ENCODE peak calls at places on chromosomes 7 and 10, in six cellular contexts. One of them, this sample, is unnamed.
A peak's percentile ranks its signal among the peaks of the same experiment; 100 is the strongest.

GRCh38 chr7:95006010-95006409 is 98.6 kb downstream of the PPP1R9A start:
- DNase-seq in cardiac muscle cell: no peak
- DNase-seq in lung: no peak
- DNase-seq in effector memory CD4-positive, alpha-beta T cell: no peak
- DNase-seq in Caco-2: no peak
- DNase-seq in lower lobe of right lung: no peak
- DNase-seq in this sample: no peak

GRCh38 chr10:1377756-1378397 is 321.7 kb downstream of the WDR37 start:
- DNase-seq in cardiac muscle cell: no peak
- DNase-seq in lung: no peak
- DNase-seq in effector memory CD4-positive, alpha-beta T cell: no peak
- DNase-seq in Caco-2: no peak
- DNase-seq in lower lobe of right lung: no peak
- DNase-seq in this sample: no peak

GRCh38 chr7:152459724-152460251 is 24.0 kb upstream of the KMT2C start:
- DNase-seq in cardiac muscle cell: no peak
- DNase-seq in lung: no peak
- DNase-seq in effector memory CD4-positive, alpha-beta T cell: no peak
- DNase-seq in Caco-2: no peak
- DNase-seq in lower lobe of right lung: peak; percentile 60
- DNase-seq in this sample: no peak

GRCh38 chr7:140611641-140612040 is 29.0 kb downstream of the DENND2A start:
- DNase-seq in cardiac muscle cell: peak; percentile 63
- DNase-seq in lung: no peak
- DNase-seq in effector memory CD4-positive, alpha-beta T cell: no peak
- DNase-seq in Caco-2: no peak
- DNase-seq in lower lobe of right lung: no peak
- DNase-seq in this sample: no peak

GRCh38 chr10:132904814-132905649 is 37.3 kb downstream of the CFAP46 start:
- DNase-seq in cardiac muscle cell: no peak
- DNase-seq in lung: no peak
- DNase-seq in effector memory CD4-positive, alpha-beta T cell: no peak
- DNase-seq in Caco-2: no peak
- DNase-seq in lower lobe of right lung: no peak
- DNase-seq in this sample: no peak

GRCh38 chr7:100914879-100915442 is 19.3 kb upstream of the ACHE start:
- DNase-seq in cardiac muscle cell: no peak
- DNase-seq in lung: no peak
- DNase-seq in effector memory CD4-positive, alpha-beta T cell: no peak
- DNase-seq in Caco-2: no peak
- DNase-seq in lower lobe of right lung: no peak
- DNase-seq in this sample: no peak

GRCh38 chr10:125005312-125006187 is 63.6 kb downstream of the ZRANB1 start:
- DNase-seq in cardiac muscle cell: no peak
- DNase-seq in lung: no peak
- DNase-seq in effector memory CD4-positive, alpha-beta T cell: no peak
- DNase-seq in Caco-2: no peak
- DNase-seq in lower lobe of right lung: peak; percentile 28
- DNase-seq in this sample: no peak

GRCh38 chr10:133274751-133275682 is 1.7 kb downstream of the ADAM8 start:
- DNase-seq in cardiac muscle cell: no peak
- DNase-seq in lung: no peak
- DNase-seq in effector memory CD4-positive, alpha-beta T cell: peak; percentile 81
- DNase-seq in Caco-2: peak; percentile 73
- DNase-seq in lower lobe of right lung: peak; percentile 67
- DNase-seq in this sample: peak; percentile 80

GRCh38 chr10:21604651-21605050 is 70.6 kb downstream of the MLLT10 start:
- DNase-seq in cardiac muscle cell: no peak
- DNase-seq in lung: no peak
- DNase-seq in effector memory CD4-positive, alpha-beta T cell: no peak
- DNase-seq in Caco-2: no peak
- DNase-seq in lower lobe of right lung: no peak
- DNase-seq in this sample: no peak

GRCh38 chr7:7969306-7970112 is 913 bp downstream of the GLCCI1 start:
- DNase-seq in cardiac muscle cell: peak; percentile 40
- DNase-seq in lung: peak; percentile 54
- DNase-seq in effector memory CD4-positive, alpha-beta T cell: peak; percentile 22
- DNase-seq in Caco-2: peak; percentile 58
- DNase-seq in lower lobe of right lung: peak; percentile 62
- DNase-seq in this sample: peak; percentile 68

GRCh38 chr7:56157238-56157790 is 41.1 kb upstream of the NUPR2 start:
- DNase-seq in cardiac muscle cell: no peak
- DNase-seq in lung: no peak
- DNase-seq in effector memory CD4-positive, alpha-beta T cell: no peak
- DNase-seq in Caco-2: no peak
- DNase-seq in lower lobe of right lung: no peak
- DNase-seq in this sample: no peak

GRCh38 chr7:43666938-43667337 is 62.4 kb downstream of the COA1 start:
- DNase-seq in cardiac muscle cell: peak; percentile 51
- DNase-seq in lung: no peak
- DNase-seq in effector memory CD4-positive, alpha-beta T cell: no peak
- DNase-seq in Caco-2: no peak
- DNase-seq in lower lobe of right lung: no peak
- DNase-seq in this sample: no peak

GRCh38 chr7:87316846-87317545 is 28.5 kb upstream of the CROT start:
- DNase-seq in cardiac muscle cell: peak; percentile 73
- DNase-seq in lung: no peak
- DNase-seq in effector memory CD4-positive, alpha-beta T cell: no peak
- DNase-seq in Caco-2: no peak
- DNase-seq in lower lobe of right lung: no peak
- DNase-seq in this sample: no peak

GRCh38 chr7:127983804-127984332 is 47.4 kb downstream of the LRRC4 start:
- DNase-seq in cardiac muscle cell: peak; percentile 7
- DNase-seq in lung: no peak
- DNase-seq in effector memory CD4-positive, alpha-beta T cell: no peak
- DNase-seq in Caco-2: peak; percentile 19
- DNase-seq in lower lobe of right lung: no peak
- DNase-seq in this sample: no peak

GRCh38 chr7:139675127-139676110 is 102.4 kb downstream of the HIPK2 start:
- DNase-seq in cardiac muscle cell: no peak
- DNase-seq in lung: no peak
- DNase-seq in effector memory CD4-positive, alpha-beta T cell: no peak
- DNase-seq in Caco-2: no peak
- DNase-seq in lower lobe of right lung: no peak
- DNase-seq in this sample: no peak

GRCh38 chr10:49679480-49679893 is at the start of gene C10orf53:
- DNase-seq in cardiac muscle cell: peak; percentile 85
- DNase-seq in lung: no peak
- DNase-seq in effector memory CD4-positive, alpha-beta T cell: no peak
- DNase-seq in Caco-2: no peak
- DNase-seq in lower lobe of right lung: peak; percentile 47
- DNase-seq in this sample: no peak

GRCh38 chr7:140214075-140214684 is 37.4 kb upstream of the KDM7A start:
- DNase-seq in cardiac muscle cell: peak; percentile 77
- DNase-seq in lung: peak; percentile 50
- DNase-seq in effector memory CD4-positive, alpha-beta T cell: no peak
- DNase-seq in Caco-2: no peak
- DNase-seq in lower lobe of right lung: peak; percentile 55
- DNase-seq in this sample: no peak

GRCh38 chr10:56823849-56824248 is 462.8 kb upstream of the ZWINT start:
- DNase-seq in cardiac muscle cell: no peak
- DNase-seq in lung: no peak
- DNase-seq in effector memory CD4-positive, alpha-beta T cell: no peak
- DNase-seq in Caco-2: peak; percentile 23
- DNase-seq in lower lobe of right lung: no peak
- DNase-seq in this sample: no peak

GRCh38 chr10:118850418-118851061 is 95.8 kb upstream of the CACUL1 start:
- DNase-seq in cardiac muscle cell: peak; percentile 70
- DNase-seq in lung: peak; percentile 68
- DNase-seq in effector memory CD4-positive, alpha-beta T cell: peak; percentile 38
- DNase-seq in Caco-2: peak; percentile 70
- DNase-seq in lower lobe of right lung: peak; percentile 86
- DNase-seq in this sample: peak; percentile 41

GRCh38 chr10:100679327-100679726 is 66.1 kb upstream of the PAX2 start:
- DNase-seq in cardiac muscle cell: no peak
- DNase-seq in lung: no peak
- DNase-seq in effector memory CD4-positive, alpha-beta T cell: no peak
- DNase-seq in Caco-2: no peak
- DNase-seq in lower lobe of right lung: no peak
- DNase-seq in this sample: no peak

GRCh38 chr10:2861632-2862210 is 205.6 kb upstream of the PFKP start:
- DNase-seq in cardiac muscle cell: no peak
- DNase-seq in lung: no peak
- DNase-seq in effector memory CD4-positive, alpha-beta T cell: no peak
- DNase-seq in Caco-2: no peak
- DNase-seq in lower lobe of right lung: no peak
- DNase-seq in this sample: no peak

GRCh38 chr7:15685358-15686181 is 913 bp downstream of the MEOX2 start:
- DNase-seq in cardiac muscle cell: peak; percentile 83
- DNase-seq in lung: no peak
- DNase-seq in effector memory CD4-positive, alpha-beta T cell: no peak
- DNase-seq in Caco-2: peak; percentile 31
- DNase-seq in lower lobe of right lung: peak; percentile 50
- DNase-seq in this sample: no peak

GRCh38 chr7:108000875-108001758 is 1.8 kb downstream of the LAMB1 start:
- DNase-seq in cardiac muscle cell: peak; percentile 77
- DNase-seq in lung: no peak
- DNase-seq in effector memory CD4-positive, alpha-beta T cell: no peak
- DNase-seq in Caco-2: peak; percentile 61
- DNase-seq in lower lobe of right lung: peak; percentile 51
- DNase-seq in this sample: no peak
- H3K4me3 ChIP-seq in cardiac muscle cell: peak overlapping the region; percentile 56
- H3K4me3 ChIP-seq in lung: peak overlapping the region; percentile 54
- H3K4me3 ChIP-seq in effector memory CD4-positive, alpha-beta T cell: no peak overlapping the region
- H3K4me3 ChIP-seq in Caco-2: peak overlapping the region; percentile 94
- H3K4me3 ChIP-seq in lower lobe of right lung: peak overlapping the region; percentile 69
- H3K4me3 ChIP-seq in this sample: no peak overlapping the region

GRCh38 chr7:120996983-120997334 is 8.4 kb downstream of the CPED1 start:
- DNase-seq in cardiac muscle cell: no peak
- DNase-seq in lung: no peak
- DNase-seq in effector memory CD4-positive, alpha-beta T cell: no peak
- DNase-seq in Caco-2: no peak
- DNase-seq in lower lobe of right lung: no peak
- DNase-seq in this sample: no peak

GRCh38 chr7:120996333-120996982 is 7.9 kb downstream of the CPED1 start:
- DNase-seq in cardiac muscle cell: peak; percentile 94
- DNase-seq in lung: peak; percentile 79
- DNase-seq in effector memory CD4-positive, alpha-beta T cell: peak; percentile 34
- DNase-seq in Caco-2: no peak
- DNase-seq in lower lobe of right lung: peak; percentile 48
- DNase-seq in this sample: peak; percentile 68

GRCh38 chr7:120998996-120999565 is 10.6 kb downstream of the CPED1 start:
- DNase-seq in cardiac muscle cell: no peak
- DNase-seq in lung: no peak
- DNase-seq in effector memory CD4-positive, alpha-beta T cell: no peak
- DNase-seq in Caco-2: no peak
- DNase-seq in lower lobe of right lung: no peak
- DNase-seq in this sample: no peak

GRCh38 chr7:120998525-120998924 is 10.0 kb downstream of the CPED1 start:
- DNase-seq in cardiac muscle cell: no peak
- DNase-seq in lung: no peak
- DNase-seq in effector memory CD4-positive, alpha-beta T cell: no peak
- DNase-seq in Caco-2: no peak
- DNase-seq in lower lobe of right lung: no peak
- DNase-seq in this sample: no peak

GRCh38 chr7:120997902-120998301 is 9.4 kb downstream of the CPED1 start:
- DNase-seq in cardiac muscle cell: no peak
- DNase-seq in lung: no peak
- DNase-seq in effector memory CD4-positive, alpha-beta T cell: no peak
- DNase-seq in Caco-2: no peak
- DNase-seq in lower lobe of right lung: peak; percentile 55
- DNase-seq in this sample: no peak
- H3K4me1 ChIP-seq in cardiac muscle cell: no peaks in the 10 kb centered on the region
- H3K4me1 ChIP-seq in lung: peaks cover 39% of the 10 kb centered on the region
- H3K4me1 ChIP-seq in effector memory CD4-positive, alpha-beta T cell: peaks cover 6% of the 10 kb centered on the region
- H3K4me1 ChIP-seq in Caco-2: no peaks in the 10 kb centered on the region
- H3K4me1 ChIP-seq in lower lobe of right lung: peaks cover 46% of the 10 kb centered on the region
- H3K4me1 ChIP-seq in this sample: peaks cover 14% of the 10 kb centered on the region

GRCh38 chr10:86364551-86365345 is 1.8 kb downstream of the GRID1 start:
- DNase-seq in cardiac muscle cell: peak; percentile 20
- DNase-seq in lung: no peak
- DNase-seq in effector memory CD4-positive, alpha-beta T cell: no peak
- DNase-seq in Caco-2: no peak
- DNase-seq in lower lobe of right lung: no peak
- DNase-seq in this sample: no peak

GRCh38 chr10:86362566-86363183 is 3.9 kb downstream of the GRID1 start:
- DNase-seq in cardiac muscle cell: no peak
- DNase-seq in lung: no peak
- DNase-seq in effector memory CD4-positive, alpha-beta T cell: no peak
- DNase-seq in Caco-2: no peak
- DNase-seq in lower lobe of right lung: no peak
- DNase-seq in this sample: no peak

GRCh38 chr10:86363833-86364511 is 2.6 kb downstream of the GRID1 start:
- DNase-seq in cardiac muscle cell: no peak
- DNase-seq in lung: no peak
- DNase-seq in effector memory CD4-positive, alpha-beta T cell: no peak
- DNase-seq in Caco-2: no peak
- DNase-seq in lower lobe of right lung: no peak
- DNase-seq in this sample: no peak

GRCh38 chr10:86362129-86362527 is 4.5 kb downstream of the GRID1 start:
- DNase-seq in cardiac muscle cell: no peak
- DNase-seq in lung: no peak
- DNase-seq in effector memory CD4-positive, alpha-beta T cell: no peak
- DNase-seq in Caco-2: no peak
- DNase-seq in lower lobe of right lung: no peak
- DNase-seq in this sample: no peak

GRCh38 chr10:86363184-86363832 is 3.3 kb downstream of the GRID1 start:
- DNase-seq in cardiac muscle cell: peak; percentile 27
- DNase-seq in lung: no peak
- DNase-seq in effector memory CD4-positive, alpha-beta T cell: no peak
- DNase-seq in Caco-2: no peak
- DNase-seq in lower lobe of right lung: peak; percentile 73
- DNase-seq in this sample: no peak
- H3K4me3 ChIP-seq in cardiac muscle cell: peak overlapping the region; percentile 36
- H3K4me3 ChIP-seq in lung: no peak overlapping the region
- H3K4me3 ChIP-seq in effector memory CD4-positive, alpha-beta T cell: no peak overlapping the region
- H3K4me3 ChIP-seq in Caco-2: no peak overlapping the region
- H3K4me3 ChIP-seq in lower lobe of right lung: peak overlapping the region; percentile 36
- H3K4me3 ChIP-seq in this sample: no peak overlapping the region

DNA sequence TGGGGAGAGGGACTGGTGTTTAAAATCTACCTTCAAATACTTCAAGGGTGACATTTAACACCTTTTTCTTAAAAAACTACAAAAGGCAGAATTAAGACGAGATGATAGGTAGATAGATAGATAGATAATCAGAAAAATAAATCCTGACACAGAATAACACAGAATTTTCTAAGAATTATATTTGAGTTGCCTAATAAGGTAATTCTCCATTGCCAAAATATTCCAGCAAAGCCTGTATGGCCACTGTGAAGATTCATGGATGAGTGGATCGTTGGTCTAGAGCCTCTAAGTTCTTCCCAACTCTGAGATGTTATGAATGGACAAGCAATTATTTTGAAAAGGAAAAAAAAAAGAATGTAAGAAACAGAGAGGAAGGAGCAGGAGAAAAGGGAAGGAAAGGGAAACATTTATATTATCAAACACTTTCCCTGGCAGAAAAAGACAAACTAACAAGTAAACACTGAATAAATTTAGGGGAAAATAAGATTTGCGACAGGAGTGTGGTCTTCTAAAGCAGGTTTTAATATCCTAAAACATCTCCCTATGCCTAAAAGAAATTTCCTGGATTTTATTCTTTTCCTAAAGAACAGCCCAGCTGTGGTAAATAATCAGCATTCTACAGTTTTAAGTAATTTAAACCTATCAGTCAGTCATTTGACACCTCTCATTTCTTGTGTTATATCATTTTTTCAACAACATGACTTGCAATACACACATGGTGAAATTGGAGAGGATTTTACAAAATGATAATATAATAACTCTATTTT is 7.5 kb upstream of the CAV2 start:
- DNase-seq in cardiac muscle cell: no peak
- DNase-seq in lung: no peak
- DNase-seq in effector memory CD4-positive, alpha-beta T cell: no peak
- DNase-seq in Caco-2: no peak
- DNase-seq in lower lobe of right lung: no peak
- DNase-seq in this sample: no peak
- H3K4me1 ChIP-seq in cardiac muscle cell: no peaks in the 10 kb centered on the region
- H3K4me1 ChIP-seq in lung: no peaks in the 10 kb centered on the region
- H3K4me1 ChIP-seq in effector memory CD4-positive, alpha-beta T cell: no peaks in the 10 kb centered on the region
- H3K4me1 ChIP-seq in Caco-2: no peaks in the 10 kb centered on the region
- H3K4me1 ChIP-seq in lower lobe of right lung: peaks cover 6% of the 10 kb centered on the region
- H3K4me1 ChIP-seq in this sample: no peaks in the 10 kb centered on the region